ENCODE peak calls at places on chromosomes 7 and 10, in four cellular contexts. X is anterior cingulate cortex, E is endodermal cell, Y is T-helper 17 cell. Z is an unnamed sample.

GRCh38 chr7:13077466-13077865 is 390.0 kb downstream of the ARL4A start:
- DNase-seq in X (no peak), E (no peak), Y (no peak), Z (no peak)

GRCh38 chr10:102504179-102504975 is 605 bp downstream of the SUFU start:
- DNase-seq in E (peak; percentile 88), Y (peak; percentile 26), X (peak; percentile 19), Z (peak; percentile 76)

GRCh38 chr10:6119962-6120361 is 31.1 kb downstream of the RBM17 start:
- DNase-seq in E (no peak), X (no peak), Y (no peak), Z (peak; percentile 50)

GRCh38 chr10:124313374-124313773 is 105.3 kb downstream of the OAT start:
- DNase-seq in Y (no peak), E (peak; percentile 22), X (no peak), Z (peak; percentile 32)

GRCh38 chr7:38411404-38411803 is 138.0 kb upstream of the TARP start:
- DNase-seq in E (peak; percentile 72), Y (no peak), X (no peak), Z (no peak)

GRCh38 chr7:36034020-36034419 is 119.0 kb upstream of the EEPD1 start:
- DNase-seq in X (no peak), E (no peak), Y (no peak), Z (no peak)

GRCh38 chr7:90574136-90574819 is 21.8 kb upstream of the CDK14 start:
- DNase-seq in E (no peak), X (no peak), Y (no peak), Z (peak; percentile 58)

GRCh38 chr10:114708717-114709352 is 50.8 kb upstream of the ABLIM1 start:
- DNase-seq in E (peak; percentile 58), X (no peak), Y (no peak), Z (no peak)

GRCh38 chr7:86600506-86601290 is 43.0 kb upstream of the GRM3 start:
- DNase-seq in E (peak; percentile 72), X (peak; percentile 65), Y (no peak), Z (peak; percentile 67)

GRCh38 chr7:155869784-155870076 is 57.5 kb upstream of the SHH start:
- DNase-seq in Y (no peak), E (peak; percentile 11), X (no peak), Z (peak; percentile 24)

GRCh38 chr10:112913661-112914287 is 36.3 kb upstream of the TCF7L2 start:
- DNase-seq in E (no peak), X (no peak), Y (no peak), Z (peak; percentile 28)

GRCh38 chr10:123790132-123790885 is 101.3 kb downstream of the CPXM2 start:
- DNase-seq in Y (no peak), E (no peak), X (no peak), Z (peak; percentile 35)

GRCh38 chr7:75573477-75574019 is 81.4 kb downstream of the SPDYE5 start:
- DNase-seq in X (no peak), Y (no peak), E (no peak), Z (no peak)

GRCh38 chr10:135601-136464 is 578 bp downstream of the ZMYND11 start:
- DNase-seq in E (peak; percentile 79), X (peak; percentile 30), Y (peak; percentile 36), Z (peak; percentile 74)

GRCh38 chr10:25633542-25633941 is 300.5 kb upstream of the MYO3A start:
- DNase-seq in X (no peak), E (no peak), Y (no peak), Z (no peak)

GRCh38 chr7:130910949-130911944 is 177.2 kb upstream of the KLF14 start:
- DNase-seq in X (no peak), Y (no peak), E (peak; percentile 71), Z (no peak)

GRCh38 chr10:118721005-118721876 is 33.5 kb downstream of the CACUL1 start:
- DNase-seq in E (peak; percentile 73), Y (no peak), X (peak; percentile 51), Z (no peak)

GRCh38 chr10:114987995-114988394 is 50.0 kb downstream of the TRUB1 start:
- DNase-seq in X (no peak), Y (no peak), E (no peak), Z (no peak)

GRCh38 chr10:8063128-8063908 is 8.8 kb downstream of the GATA3 start:
- DNase-seq in E (peak; percentile 84), X (no peak), Y (no peak), Z (peak; percentile 46)

GRCh38 chr7:74092321-74092963 is 8.8 kb downstream of the LIMK1 start:
- DNase-seq in X (no peak), Y (no peak), E (peak; percentile 62), Z (peak; percentile 77)

GRCh38 chr10:15324611-15325010 is 46.5 kb downstream of the FAM171A1 start:
- DNase-seq in Y (no peak), X (no peak), E (no peak), Z (no peak)

GRCh38 chr10:57880441-57881301 is 387.0 kb downstream of the IPMK start:
- DNase-seq in Y (no peak), X (no peak), E (no peak), Z (no peak)

GRCh38 chr10:127000598-127000997 is 95.4 kb downstream of the DOCK1 start:
- DNase-seq in E (peak; percentile 25), X (no peak), Y (no peak), Z (no peak)

GRCh38 chr7:130491841-130492518 is at the start of gene MEST:
- DNase-seq in E (peak; percentile 75), X (peak; percentile 17), Y (no peak), Z (peak; percentile 72)

GRCh38 chr7:157022681-157023588 is 12.5 kb upstream of the MNX1 start:
- DNase-seq in X (no peak), Y (no peak), E (peak; percentile 77), Z (peak; percentile 56)

Z was measured in islet precursor cell.